ENCODE peak calls at places on chromosome 19, in six cellular contexts. C is T follicular helper cell; E is H54; O is fibroblast of mammary gland; W is NK-92 treated with Interleukin-12 subunit alpha and Interleukin-12 subunit beta, amount 100 ng/mL, for 24 hours; Y is lung microvascular endothelial cell. X is an unnamed sample.

GRCh38 chr19:41957838-41958366 is 1.2 kb downstream of the RABAC1 start:
- DNase-seq in E (peak), Y (peak), W (no peak), O (peak), C (no peak), X (peak)

GRCh38 chr19:11446652-11447301 is 11.3 kb downstream of the PRKCSH start:
- DNase-seq in O (peak), E (peak), W (peak), Y (peak), C (peak), X (peak)

GRCh38 chr19:34722353-34722752 is 11.7 kb upstream of the ZNF181 start:
- DNase-seq in W (no peak), Y (no peak), C (no peak), O (no peak), E (no peak), X (no peak)

GRCh38 chr19:36417752-36418286 is 625 bp downstream of the ZFP82 start:
- DNase-seq in O (no peak), W (no peak), E (no peak), C (no peak), Y (no peak), X (no peak)

GRCh38 chr19:45554481-45554880 is 30.1 kb downstream of the OPA3 start:
- DNase-seq in Y (no peak), O (no peak), C (no peak), E (no peak), W (no peak), X (no peak)

GRCh38 chr19:15321739-15322138 is 10.6 kb downstream of the BRD4 start:
- DNase-seq in C (no peak), E (no peak), Y (no peak), O (no peak), W (no peak), X (no peak)

GRCh38 chr19:18939922-18940775 is 868 bp downstream of the HOMER3 start:
- DNase-seq in Y (peak), O (peak), W (no peak), C (no peak), E (peak), X (peak)

GRCh38 chr19:482186-483041 is 13.9 kb upstream of the MADCAM1 start:
- DNase-seq in C (no peak), W (no peak), Y (peak), E (no peak), O (no peak), X (no peak)

GRCh38 chr19:9913237-9914000 is 22.9 kb downstream of the OLFM2 start:
- DNase-seq in O (no peak), C (no peak), Y (peak), W (no peak), E (no peak), X (no peak)

GRCh38 chr19:57192064-57192395 is 730 bp downstream of the ZNF264 start:
- DNase-seq in O (no peak), Y (peak), E (no peak), C (no peak), W (no peak), X (no peak)

GRCh38 chr19:39498262-39499081 is at the start of gene DLL3:
- DNase-seq in Y (peak), E (no peak), O (peak), C (no peak), W (no peak), X (no peak)

GRCh38 chr19:30304540-30304939 is 67.6 kb upstream of the ZNF536 start:
- DNase-seq in W (no peak), O (no peak), E (no peak), Y (no peak), C (no peak), X (no peak)

GRCh38 chr19:38799104-38799503 is 10.1 kb downstream of the LGALS7B start:
- DNase-seq in E (no peak), C (no peak), O (no peak), Y (no peak), W (no peak), X (no peak)

GRCh38 chr19:34224996-34225658 is 29.2 kb upstream of the GARRE1 start:
- DNase-seq in O (peak), E (no peak), C (no peak), W (no peak), Y (peak), X (no peak)

X was measured in T1000.